ENCODE peak calls at places on chromosome 4, in four cellular contexts. J is CD8-positive, alpha-beta T cell; H is pancreas; E is body of pancreas. Q is an unnamed sample. For H3K4me1 and H3K27me3, the result is how much of the 10 kb centered on the place peaks cover.

GRCh38 chr4:153553820-153554173 is 87.6 kb downstream of the TMEM131L start:
- DNase-seq in E (no peak), J (no peak), H (no peak), Q (no peak)

GRCh38 chr4:129232627-129233337 is 136.8 kb downstream of the C4orf33 start:
- DNase-seq in E (no peak), H (no peak), J (no peak), Q (no peak)

GRCh38 chr4:10157478-10158354 is 41.1 kb upstream of the WDR1 start:
- DNase-seq in J (peak), E (peak), H (peak), Q (no peak)

GRCh38 chr4:4580494-4580893 is 38.6 kb upstream of the STX18 start:
- DNase-seq in J (no peak), H (no peak), E (no peak), Q (no peak)

GRCh38 chr4:73434311-73434710 is 1.7 kb upstream of the AFP start:
- DNase-seq in H (no peak), E (no peak), J (no peak), Q (no peak)

GRCh38 chr4:3845744-3846429 is 79.7 kb downstream of the ADRA2C start:
- DNase-seq in E (no peak), H (no peak), J (no peak), Q (no peak)

GRCh38 chr4:130703211-130703920 is 1607.4 kb downstream of the C4orf33 start:
- DNase-seq in J (no peak), H (no peak), E (no peak), Q (no peak)

GRCh38 chr4:128649575-128650205 is 159.8 kb upstream of the JADE1 start:
- DNase-seq in H (no peak), J (no peak), E (no peak), Q (no peak)

GRCh38 chr4:8547108-8547911 is 32.9 kb upstream of the GPR78 start:
- DNase-seq in H (no peak), E (peak), J (no peak), Q (no peak)

GRCh38 chr4:188110741-188111458 is 1.5 kb upstream of the TRIML2 start:
- DNase-seq in J (no peak), E (no peak), H (no peak), Q (no peak)

GRCh38 chr4:188110036-188110435 is 633 bp upstream of the TRIML2 start:
- DNase-seq in H (no peak), J (no peak), E (no peak), Q (no peak)

GRCh38 chr4:188109157-188109755 is at the start of gene TRIML2:
- DNase-seq in J (no peak), E (no peak), H (no peak), Q (no peak)

GRCh38 chr4:188106454-188106853 is 2.9 kb downstream of the TRIML2 start:
- DNase-seq in J (no peak), E (no peak), H (no peak), Q (no peak)

GRCh38 chr4:188107931-188108843 is 1.2 kb downstream of the TRIML2 start:
- DNase-seq in J (no peak), E (no peak), H (no peak), Q (no peak)
- H3K4me3 ChIP-seq in J (no peak), E (no peak), H (no peak), Q (no peak)

DNA sequence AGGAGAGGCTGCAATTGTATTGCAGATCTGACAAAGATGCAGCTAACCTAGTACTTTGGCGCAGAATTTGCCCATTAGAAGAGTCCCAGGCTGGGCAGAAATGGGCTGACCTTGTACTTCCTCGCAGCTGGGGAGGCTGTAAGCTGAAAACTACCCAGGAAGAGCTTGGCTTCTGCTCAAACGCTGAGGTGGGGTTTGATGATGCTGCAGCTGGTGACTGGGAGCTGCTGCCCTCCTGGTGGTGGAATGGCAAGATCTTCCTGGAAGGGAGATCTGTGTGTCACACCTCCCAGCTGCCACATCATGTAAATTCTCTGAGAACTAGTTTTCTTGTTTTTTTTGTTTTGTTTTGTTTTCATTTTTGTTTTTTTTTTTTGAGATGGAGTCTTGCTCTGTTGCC is 17.4 kb downstream of the CCNG2 start:
- DNase-seq in J (no peak), H (no peak), E (no peak), Q (no peak)
- H3K4me1 ChIP-seq in J (under half), H (under half), E (under half), Q (under half)

DNA sequence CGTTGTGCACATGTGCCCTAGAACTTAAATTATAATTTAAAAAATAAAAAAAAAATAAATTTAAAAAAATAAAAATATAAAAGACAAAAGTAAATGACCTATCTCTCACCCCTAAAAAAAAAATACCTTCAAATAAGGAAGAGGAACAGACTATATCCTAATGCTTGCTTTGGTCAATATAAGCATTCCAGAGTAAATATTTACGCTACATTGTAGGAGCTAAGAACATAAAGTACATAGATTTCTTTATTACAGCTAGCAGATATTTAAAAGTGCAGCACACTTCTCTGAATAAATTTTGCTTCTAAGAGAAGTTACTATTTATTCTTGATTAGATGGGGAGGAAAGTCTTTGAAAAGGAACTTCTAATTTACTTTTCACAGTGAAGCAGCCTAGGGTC is 24.5 kb upstream of the UGT2B11 start:
- DNase-seq in J (no peak), H (no peak), E (no peak), Q (no peak)
- H3K27me3 ChIP-seq in J (under half), H (under half), E (under half), Q (under half)

DNA sequence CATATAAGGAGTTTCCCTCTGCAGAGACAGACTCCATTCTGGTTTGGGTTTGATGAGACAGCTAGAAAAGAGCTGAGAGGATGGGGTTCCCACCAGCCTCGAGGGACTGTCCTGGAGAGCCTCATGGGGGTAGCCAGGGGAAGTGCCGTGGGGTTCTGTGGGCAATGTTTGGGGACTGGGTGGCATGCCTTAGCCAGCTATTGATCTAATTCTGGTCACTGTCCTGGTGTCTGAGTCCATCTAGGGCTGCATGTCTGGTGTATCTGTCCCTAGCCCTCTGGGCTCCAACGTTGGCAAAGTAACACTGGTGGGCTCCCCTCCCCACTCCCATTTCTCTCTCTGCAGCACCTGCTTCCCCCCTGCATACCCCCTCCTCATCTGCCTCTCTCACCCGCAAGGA is 135.4 kb downstream of the SMIM20 start:
- DNase-seq in J (no peak), E (no peak), H (no peak), Q (no peak)
- H3K4me3 ChIP-seq in J (no peak), E (no peak), H (no peak), Q (no peak)

DNA sequence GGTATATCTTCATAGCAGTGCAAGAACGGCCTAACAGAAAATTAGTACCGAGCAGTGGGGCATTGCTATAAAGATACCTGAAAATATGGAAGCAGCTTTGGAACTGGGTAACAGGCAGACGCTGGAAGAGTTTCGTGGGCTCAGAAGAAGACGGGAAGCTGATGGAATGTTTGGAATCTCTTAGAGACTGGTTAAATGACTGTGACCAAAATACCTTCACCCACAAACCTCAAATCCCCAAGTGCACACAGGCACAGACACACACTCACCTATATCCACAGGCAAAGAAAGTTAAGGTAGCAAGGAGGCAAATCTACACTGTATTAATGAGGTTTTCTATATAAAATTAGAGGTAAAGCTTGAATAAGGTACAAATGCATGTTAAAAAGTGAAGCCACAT is 14.6 kb upstream of the SPRY1 start:
- DNase-seq in E (no peak), J (no peak), H (no peak), Q (no peak)
- H3K4me1 ChIP-seq in E (under half), J (under half), H (under half), Q (under half)

DNA sequence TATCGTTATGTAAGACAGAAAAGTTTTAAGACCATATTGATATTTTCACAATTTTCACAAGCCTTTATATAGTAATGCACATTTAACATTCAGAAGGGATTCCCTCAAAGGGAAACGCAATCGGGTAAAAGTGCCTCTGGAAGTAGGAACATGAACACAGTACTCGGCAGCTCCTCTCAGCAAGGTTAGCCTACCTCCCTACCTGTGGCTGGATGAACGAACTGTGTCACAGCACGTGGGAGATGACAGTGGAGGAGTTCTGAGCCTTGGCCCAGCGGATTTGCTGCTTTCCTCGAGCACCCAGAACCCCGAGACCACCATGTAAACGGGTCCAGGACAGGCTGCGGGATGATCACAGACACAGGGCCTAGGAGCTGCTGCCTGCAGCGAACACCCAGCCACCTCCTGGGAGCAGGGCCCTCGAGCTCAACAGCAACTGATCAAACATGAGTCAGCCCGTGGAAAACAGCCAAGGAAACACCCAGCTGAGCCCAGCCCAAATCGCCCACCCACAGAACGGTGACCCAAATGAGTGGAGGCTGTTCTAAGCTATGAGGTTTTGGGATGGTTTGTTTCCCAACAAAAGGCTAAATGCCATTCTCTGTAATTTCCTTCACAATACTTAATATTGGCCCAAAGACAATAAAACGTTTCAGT is 30.4 kb downstream of the FAT1 start:
- DNase-seq in H (peak), E (peak), J (no peak), Q (no peak)
- H3K27me3 ChIP-seq in H (under half), E (under half), J (under half), Q (under half)